ENCODE peak calls at places on chromosomes 5 and 9, in ten cellular contexts. C, G, H, Y, S, E, L, J, N and Q are unnamed samples.

GRCh38 chr9:93397664-93398381 is 53.7 kb upstream of the FAM120A start:
- DNase-seq in L (no peak), Y (peak; percentile 79), E (no peak), N (peak; percentile 38), C (peak; percentile 60), H (peak; percentile 72), G (no peak), J (no peak), S (no peak), Q (no peak)

GRCh38 chr9:112894031-112894430 is 3.4 kb upstream of the SLC46A2 start:
- DNase-seq in S (no peak), C (peak; percentile 60), G (no peak), E (no peak), H (peak; percentile 47), Y (peak; percentile 85), J (no peak), L (no peak), N (peak; percentile 38), Q (no peak)

GRCh38 chr5:73977146-73977545 is 351.1 kb downstream of the ARHGEF28 start:
- DNase-seq in S (no peak), C (no peak), N (no peak), L (no peak), E (no peak), Y (no peak), J (no peak), G (no peak), H (no peak), Q (no peak)

GRCh38 chr5:56711191-56711590 is 104.2 kb upstream of the MAP3K1 start:
- DNase-seq in S (no peak), L (no peak), J (peak; percentile 12), N (no peak), G (no peak), Y (peak; percentile 34), E (no peak), H (peak; percentile 28), C (no peak), Q (no peak)

GRCh38 chr5:31380049-31380448 is 151.8 kb downstream of the DROSHA start:
- DNase-seq in G (no peak), E (no peak), S (no peak), Y (no peak), L (no peak), J (no peak), C (no peak), H (no peak), N (no peak), Q (no peak)

GRCh38 chr9:89864257-89864656 is 259.4 kb downstream of the GADD45G start:
- DNase-seq in J (no peak), E (no peak), Y (no peak), N (no peak), S (no peak), L (no peak), H (no peak), G (no peak), C (no peak), Q (peak; percentile 60)

GRCh38 chr9:6771722-6772121 is 13.9 kb downstream of the KDM4C start:
- DNase-seq in C (no peak), L (no peak), S (no peak), N (no peak), E (no peak), Y (no peak), G (no peak), J (no peak), H (no peak), Q (no peak)

GRCh38 chr5:91219803-91220371 is 163.2 kb downstream of the ARRDC3 start:
- DNase-seq in E (peak; percentile 7), N (no peak), S (no peak), H (peak; percentile 69), C (peak; percentile 74), G (no peak), J (no peak), Y (peak; percentile 41), L (no peak), Q (no peak)

GRCh38 chr5:90356612-90357011 is 52.9 kb downstream of the CETN3 start:
- DNase-seq in Y (no peak), E (no peak), J (no peak), S (no peak), G (no peak), N (no peak), L (no peak), H (peak; percentile 6), C (peak; percentile 35), Q (no peak)

GRCh38 chr5:177389368-177390169 is 5.3 kb downstream of the SLC34A1 start:
- DNase-seq in E (no peak), N (peak; percentile 94), S (peak; percentile 23), Y (peak; percentile 97), G (peak; percentile 83), H (peak; percentile 93), J (no peak), L (peak; percentile 73), C (peak; percentile 63), Q (no peak)

GRCh38 chr5:177386542-177386941 is 2.3 kb downstream of the SLC34A1 start:
- DNase-seq in G (no peak), H (no peak), J (no peak), Y (no peak), L (no peak), N (no peak), S (no peak), C (no peak), E (no peak), Q (no peak)

GRCh38 chr5:177387405-177387804 is 3.2 kb downstream of the SLC34A1 start:
- DNase-seq in C (no peak), E (no peak), N (no peak), L (no peak), H (no peak), G (no peak), S (no peak), Y (no peak), J (no peak), Q (no peak)

GRCh38 chr5:177390363-177391300 is 6.4 kb downstream of the SLC34A1 start:
- DNase-seq in N (peak; percentile 94), G (peak; percentile 81), S (peak; percentile 91), L (peak; percentile 89), Y (peak; percentile 76), H (peak; percentile 87), J (peak; percentile 50), C (peak; percentile 86), E (peak; percentile 91), Q (no peak)

GRCh38 chr5:177388521-177389052 is 4.4 kb downstream of the SLC34A1 start:
- DNase-seq in G (no peak), H (no peak), N (peak; percentile 67), J (no peak), L (no peak), S (no peak), E (no peak), C (no peak), Y (peak; percentile 93), Q (no peak)
- TF ChIP-seq CTCF in G (no peak), H (no peak), N (no peak), J (no peak), L (no peak), S (no peak), E (no peak), C (no peak), Y (no peak), Q (no peak)

GRCh38 chr5:78221964-78222451 is 72.5 kb downstream of the AP3B1 start:
- DNase-seq in S (no peak), N (no peak), L (no peak), J (peak; percentile 16), Y (peak; percentile 39), G (peak; percentile 58), E (no peak), C (peak; percentile 34), H (peak; percentile 47), Q (no peak)
- TF ChIP-seq CTCF in S (peak; percentile 14), N (no peak), L (no peak), J (peak; percentile 25), Y (no peak), G (no peak), E (no peak), C (peak; percentile 25), H (peak; percentile 40), Q (peak; percentile 8)

GRCh38 chr9:131546336-131547084 is 1.2 kb downstream of the PRRT1B start:
- DNase-seq in S (no peak), E (no peak), N (peak; percentile 64), J (no peak), G (no peak), C (no peak), L (no peak), Y (no peak), H (no peak), Q (no peak)
- TF ChIP-seq CTCF in S (peak; percentile 19), E (no peak), N (no peak), J (no peak), G (no peak), C (no peak), L (no peak), Y (no peak), H (peak; percentile 1), Q (no peak)

DNA sequence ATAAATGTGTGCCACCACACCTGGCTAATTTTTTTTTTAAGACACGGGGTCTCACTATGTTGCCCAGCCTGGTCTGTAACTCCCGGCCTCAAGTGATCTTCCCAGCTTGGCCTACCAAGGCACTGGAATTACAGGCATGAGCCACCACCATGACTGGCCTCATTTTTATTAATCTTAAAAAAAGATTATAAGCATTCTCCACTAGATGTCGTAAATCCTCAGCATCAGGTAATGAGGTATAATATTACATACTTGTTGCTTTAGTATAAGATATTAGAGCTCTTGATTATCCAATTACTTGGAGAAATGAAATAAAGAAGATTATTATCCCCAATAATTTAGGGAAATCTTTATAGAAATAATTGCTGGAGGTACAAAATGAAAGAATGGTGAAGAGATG is 78.3 kb upstream of the HTR1A start:
- DNase-seq in L (no peak), C (no peak), E (no peak), Y (no peak), G (no peak), N (no peak), S (no peak), J (no peak), H (no peak), Q (no peak)
- TF ChIP-seq CTCF in L (no peak), C (no peak), E (no peak), Y (no peak), G (no peak), N (no peak), S (no peak), J (no peak), H (no peak), Q (peak; percentile 18)